ENCODE peak calls at places on chromosomes 13 and 19, in four cellular contexts. Q is left ventricle myocardium inferior; S is tibial artery; L is CD8-positive, alpha-beta T cell. O is an unnamed sample. For H3K4me1, the result is how much of the 10 kb centered on the place peaks cover.

GRCh38 chr19:32336259-32337111 is 8.9 kb upstream of the ZNF507 start:
- DNase-seq in S (no peak), L (no peak), Q (peak), O (no peak)

GRCh38 chr13:100725472-100725871 is 50.9 kb upstream of the TMTC4 start:
- DNase-seq in Q (no peak), S (no peak), L (no peak), O (no peak)

GRCh38 chr13:108044929-108045328 is 170.4 kb downstream of the LIG4 start:
- DNase-seq in S (no peak), Q (no peak), L (no peak), O (no peak)

GRCh38 chr19:43700368-43701015 is 15.4 kb upstream of the IRGC start:
- DNase-seq in S (peak), L (no peak), Q (peak), O (no peak)

GRCh38 chr19:54179921-54180452 is 7.0 kb upstream of the TMC4 start:
- DNase-seq in Q (no peak), S (no peak), L (no peak), O (no peak)

GRCh38 chr13:32752997-32753606 is 166.8 kb downstream of the PDS5B start:
- DNase-seq in S (no peak), Q (no peak), L (no peak), O (no peak)

GRCh38 chr19:53553159-53553558 is 15.2 kb downstream of the ZNF331 start:
- DNase-seq in L (no peak), S (no peak), Q (no peak), O (no peak)

GRCh38 chr19:43662487-43662886 is 7.5 kb downstream of the PLAUR start:
- DNase-seq in S (no peak), L (no peak), Q (no peak), O (no peak)

GRCh38 chr19:49988433-49988832 is 27.5 kb upstream of the SIGLEC11 start:
- DNase-seq in Q (no peak), L (no peak), S (no peak), O (no peak)

GRCh38 chr19:56900573-56901097 is 60.1 kb upstream of the PEG3 start:
- DNase-seq in L (no peak), Q (no peak), S (no peak), O (no peak)

GRCh38 chr13:89750371-89750770 is 1597.1 kb upstream of the MIR17HG start:
- DNase-seq in S (no peak), L (no peak), Q (no peak), O (no peak)

GRCh38 chr19:45075215-45076028 is 856 bp downstream of the ZNF296 start:
- DNase-seq in S (peak), L (no peak), Q (peak), O (no peak)

GRCh38 chr19:16325161-16325527 is 518 bp downstream of the KLF2 start:
- DNase-seq in Q (peak), L (no peak), S (no peak), O (peak)

GRCh38 chr13:62629618-62630017 is 1214.0 kb upstream of the PCDH20 start:
- DNase-seq in L (no peak), S (no peak), Q (no peak), O (no peak)

GRCh38 chr13:49731766-49732165 is 40.5 kb upstream of the EBPL start:
- DNase-seq in L (no peak), S (no peak), Q (no peak), O (no peak)

GRCh38 chr19:18366027-18366435 is 19.9 kb upstream of the GDF15 start:
- DNase-seq in Q (no peak), S (no peak), L (no peak), O (no peak)

GRCh38 chr19:38711726-38712153 is 32.5 kb downstream of the CAPN12 start:
- DNase-seq in L (no peak), S (no peak), Q (no peak), O (no peak)

GRCh38 chr13:50474094-50474654 is 369.3 kb downstream of the DLEU7 start:
- DNase-seq in L (no peak), S (no peak), Q (no peak), O (no peak)

GRCh38 chr19:7843521-7843920 is 13.5 kb downstream of the EVI5L start:
- DNase-seq in Q (no peak), L (no peak), S (no peak), O (no peak)

GRCh38 chr19:44846455-44847143 is 502 bp downstream of the NECTIN2 start:
- DNase-seq in S (no peak), L (no peak), Q (no peak), O (no peak)

GRCh38 chr13:29721766-29722165 is 126.3 kb upstream of the SLC7A1 start:
- DNase-seq in S (no peak), L (no peak), Q (no peak), O (no peak)

GRCh38 chr19:1655131-1655981 is 2.9 kb upstream of the TCF3 start:
- DNase-seq in S (no peak), Q (no peak), L (no peak), O (no peak)

GRCh38 chr13:36006347-36006746 is 124.8 kb downstream of the DCLK1 start:
- DNase-seq in S (no peak), Q (no peak), L (no peak), O (no peak)

GRCh38 chr13:44904982-44905381 is 84.3 kb downstream of the NUFIP1 start:
- DNase-seq in Q (peak), S (peak), L (no peak), O (no peak)

GRCh38 chr13:48411281-48412099 is 1.4 kb downstream of the LPAR6 start:
- DNase-seq in S (no peak), Q (no peak), L (peak), O (no peak)

GRCh38 chr19:48469056-48469881 is at the start of gene CYTH2:
- DNase-seq in Q (peak), S (peak), L (peak), O (peak)

GRCh38 chr13:106083620-106084350 is 451.7 kb downstream of the EFNB2 start:
- DNase-seq in L (no peak), Q (no peak), S (no peak), O (no peak)

GRCh38 chr13:36130542-36131214 is 504 bp downstream of the DCLK1 start:
- DNase-seq in S (peak), Q (peak), L (no peak), O (no peak)

GRCh38 chr13:111654531-111654930 is 334.1 kb downstream of the TEX29 start:
- DNase-seq in L (no peak), S (no peak), Q (no peak), O (no peak)

GRCh38 chr13:34044041-34044440 is 226.1 kb downstream of the RFC3 start:
- DNase-seq in S (no peak), L (no peak), Q (no peak), O (no peak)

GRCh38 chr19:2274185-2274711 is 7.7 kb downstream of the PEAK3 start:
- DNase-seq in L (no peak), Q (no peak), S (no peak), O (no peak)

GRCh38 chr19:15173746-15174404 is 26.9 kb downstream of the NOTCH3 start:
- DNase-seq in S (no peak), L (no peak), Q (no peak), O (no peak)

GRCh38 chr19:15129856-15130580 is 22.8 kb downstream of the SYDE1 start:
- DNase-seq in Q (no peak), L (no peak), S (no peak), O (peak)

GRCh38 chr19:32878988-32879387 is 9.4 kb upstream of the SLC7A9 start:
- DNase-seq in S (no peak), L (no peak), Q (no peak), O (no peak)

GRCh38 chr13:27372896-27373295 is 51.5 kb upstream of the GTF3A start:
- DNase-seq in S (no peak), L (no peak), Q (no peak), O (no peak)

GRCh38 chr19:6103217-6103644 is 7.1 kb downstream of the RFX2 start:
- DNase-seq in L (no peak), S (peak), Q (peak), O (no peak)
- H3K4me1 ChIP-seq in L (under half), S (under half), Q (half or more), O (under half)

GRCh38 chr19:12668346-12668745 is 1.7 kb downstream of the WDR83 start:
- DNase-seq in S (no peak), L (no peak), Q (no peak), O (no peak)
- H3K4me1 ChIP-seq in S (under half), L (under half), Q (half or more), O (under half)

GRCh38 chr19:29631450-29631849 is 25.4 kb downstream of the POP4 start:
- DNase-seq in S (no peak), L (no peak), Q (no peak), O (no peak)
- H3K4me1 ChIP-seq in S (under half), L (under half), Q (under half), O (under half)

DNA sequence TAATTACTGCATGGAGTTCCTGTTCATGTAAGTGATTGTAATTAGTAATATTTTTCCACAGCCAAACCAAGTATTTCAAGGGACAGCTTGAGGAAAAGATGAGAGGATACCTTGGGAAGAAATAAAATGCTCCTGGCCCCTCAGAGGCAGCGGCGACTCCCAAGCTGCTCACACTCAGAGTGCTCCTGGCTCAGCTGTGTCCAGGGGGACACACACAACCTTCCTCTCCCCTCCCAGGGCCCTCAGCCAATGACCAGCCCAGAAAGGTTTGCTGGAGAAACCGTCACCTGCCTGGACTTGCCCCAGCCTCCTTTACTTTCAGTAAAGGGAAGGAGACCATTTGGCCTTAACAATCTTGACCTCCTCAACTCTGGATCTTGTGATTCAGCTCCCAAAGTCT is 51.1 kb downstream of the CRYL1 start:
- DNase-seq in L (no peak), S (no peak), Q (no peak), O (no peak)
- H3K4me1 ChIP-seq in L (under half), S (under half), Q (under half), O (under half)

GRCh38 chr13:98258226-98258625 is 81.2 kb upstream of the RNF113B start:
- DNase-seq in Q (no peak), S (no peak), L (no peak), O (no peak)
- H3K4me1 ChIP-seq in Q (under half), S (under half), L (under half), O (under half)

GRCh38 chr19:6090634-6091033 is 19.7 kb downstream of the RFX2 start:
- DNase-seq in Q (no peak), L (no peak), S (no peak), O (no peak)

GRCh38 chr19:6087074-6087506 is 23.2 kb downstream of the RFX2 start:
- DNase-seq in Q (no peak), L (no peak), S (no peak), O (no peak)

GRCh38 chr19:6086081-6086858 is 24.0 kb downstream of the RFX2 start:
- DNase-seq in L (no peak), S (no peak), Q (no peak), O (no peak)

GRCh38 chr19:6091771-6092291 is 18.5 kb downstream of the RFX2 start:
- DNase-seq in Q (no peak), L (no peak), S (no peak), O (no peak)

DNA sequence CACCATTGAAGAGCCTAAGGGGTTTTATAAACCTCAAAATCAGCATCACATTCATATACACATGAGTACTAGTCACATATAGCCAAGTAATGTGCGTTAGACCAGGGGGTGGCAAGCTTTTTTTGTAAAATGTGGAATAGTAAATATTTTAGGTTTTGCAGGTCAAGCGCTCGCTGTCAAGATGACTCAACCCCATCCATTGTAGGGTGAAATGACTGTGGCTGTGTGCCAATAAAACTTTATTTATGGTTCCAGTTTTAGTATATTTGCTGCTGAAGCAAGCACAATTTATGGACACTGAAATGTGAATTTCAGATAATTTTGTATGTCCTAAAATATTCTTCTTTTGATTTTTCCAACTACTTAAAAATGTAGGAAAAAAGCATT is 21.6 kb downstream of the RFX2 start:
- DNase-seq in S (no peak), L (no peak), Q (no peak), O (no peak)
- H3K4me1 ChIP-seq in S (under half), L (under half), Q (half or more), O (under half)

DNA sequence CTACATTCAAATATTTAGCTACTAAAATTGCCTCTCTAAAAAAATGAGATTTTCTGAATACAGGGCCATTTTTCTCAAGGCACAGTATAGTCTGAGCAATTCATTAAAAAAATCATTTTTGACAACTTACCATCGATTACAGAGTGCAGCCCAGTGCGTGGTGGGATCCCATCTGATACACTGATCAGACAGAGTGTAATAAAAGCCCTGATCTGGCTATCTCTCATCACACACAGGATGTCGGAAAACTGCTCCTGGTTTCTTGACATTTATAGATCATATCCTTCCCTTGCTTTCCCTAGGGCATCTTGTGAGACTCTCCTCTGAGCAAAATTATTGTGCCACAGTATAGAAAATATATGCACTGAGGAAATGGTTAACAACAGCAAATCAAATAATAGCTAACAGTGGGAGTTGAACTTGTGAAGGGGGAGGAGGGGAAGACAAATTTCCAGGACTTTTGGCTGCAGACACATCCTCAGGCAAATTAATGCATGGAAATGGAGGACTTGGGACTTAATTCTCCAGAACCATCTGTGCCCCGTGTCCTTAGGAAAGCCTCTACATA is 28.4 kb upstream of the CNMD start:
- DNase-seq in Q (no peak), L (no peak), S (no peak), O (no peak)
- H3K4me1 ChIP-seq in Q (under half), L (under half), S (under half), O (under half)

O was measured in naive thymus-derived CD4-positive, alpha-beta T cell.